ENCODE peak calls at places on chromosomes 16 and 17, in six cellular contexts. One of them, this sample, is unnamed.

GRCh38 chr17:42518046-42518754 is 17.8 kb upstream of the NAGLU start:
- DNase-seq in GM19239: no peak
- DNase-seq in adrenal gland: peak
- DNase-seq in MM.1S: no peak
- DNase-seq in IMR-90: peak
- DNase-seq in B cell: no peak
- DNase-seq in this sample: no peak

GRCh38 chr17:42409467-42410351 is 13.3 kb downstream of the CAVIN1 start:
- DNase-seq in GM19239: no peak
- DNase-seq in adrenal gland: peak
- DNase-seq in MM.1S: no peak
- DNase-seq in IMR-90: peak
- DNase-seq in B cell: no peak
- DNase-seq in this sample: no peak

GRCh38 chr16:29011851-29012250 is 27.0 kb downstream of the LAT start:
- DNase-seq in GM19239: no peak
- DNase-seq in adrenal gland: no peak
- DNase-seq in MM.1S: no peak
- DNase-seq in IMR-90: no peak
- DNase-seq in B cell: no peak
- DNase-seq in this sample: no peak

GRCh38 chr17:43891851-43892671 is 15.3 kb downstream of the MPP2 start:
- DNase-seq in GM19239: no peak
- DNase-seq in adrenal gland: no peak
- DNase-seq in MM.1S: no peak
- DNase-seq in IMR-90: no peak
- DNase-seq in B cell: no peak
- DNase-seq in this sample: no peak

GRCh38 chr16:84467256-84467655 is 37.2 kb downstream of the MEAK7 start:
- DNase-seq in GM19239: no peak
- DNase-seq in adrenal gland: no peak
- DNase-seq in MM.1S: no peak
- DNase-seq in IMR-90: no peak
- DNase-seq in B cell: no peak
- DNase-seq in this sample: peak

GRCh38 chr16:54096607-54097006 is 190.0 kb downstream of the IRX3 start:
- DNase-seq in GM19239: no peak
- DNase-seq in adrenal gland: no peak
- DNase-seq in MM.1S: no peak
- DNase-seq in IMR-90: no peak
- DNase-seq in B cell: no peak
- DNase-seq in this sample: no peak

GRCh38 chr17:2214047-2214717 is 89.4 kb downstream of the SMG6 start:
- DNase-seq in GM19239: no peak
- DNase-seq in adrenal gland: peak
- DNase-seq in MM.1S: no peak
- DNase-seq in IMR-90: peak
- DNase-seq in B cell: no peak
- DNase-seq in this sample: no peak

GRCh38 chr17:64309710-64310109 is 46.6 kb upstream of the TEX2 start:
- DNase-seq in GM19239: no peak
- DNase-seq in adrenal gland: no peak
- DNase-seq in MM.1S: no peak
- DNase-seq in IMR-90: no peak
- DNase-seq in B cell: no peak
- DNase-seq in this sample: no peak

GRCh38 chr17:77572851-77573250 is 385.7 kb upstream of the TNRC6C start:
- DNase-seq in GM19239: no peak
- DNase-seq in adrenal gland: no peak
- DNase-seq in MM.1S: no peak
- DNase-seq in IMR-90: no peak
- DNase-seq in B cell: no peak
- DNase-seq in this sample: peak

GRCh38 chr16:2775765-2776499 is 1.1 kb downstream of the ELOB start:
- DNase-seq in GM19239: no peak
- DNase-seq in adrenal gland: no peak
- DNase-seq in MM.1S: no peak
- DNase-seq in IMR-90: no peak
- DNase-seq in B cell: no peak
- DNase-seq in this sample: no peak

GRCh38 chr17:34420254-34420766 is 57.3 kb upstream of the CCL1 start:
- DNase-seq in GM19239: peak
- DNase-seq in adrenal gland: peak
- DNase-seq in MM.1S: peak
- DNase-seq in IMR-90: peak
- DNase-seq in B cell: peak
- DNase-seq in this sample: peak

GRCh38 chr17:70288540-70289290 is 119.4 kb downstream of the KCNJ2 start:
- DNase-seq in GM19239: no peak
- DNase-seq in adrenal gland: no peak
- DNase-seq in MM.1S: no peak
- DNase-seq in IMR-90: no peak
- DNase-seq in B cell: no peak
- DNase-seq in this sample: no peak

GRCh38 chr16:68792465-68793324 is 50.6 kb upstream of the TANGO6 start:
- DNase-seq in GM19239: no peak
- DNase-seq in adrenal gland: no peak
- DNase-seq in MM.1S: no peak
- DNase-seq in IMR-90: peak
- DNase-seq in B cell: no peak
- DNase-seq in this sample: no peak

GRCh38 chr17:72125742-72126141 is 4.9 kb downstream of the SOX9 start:
- DNase-seq in GM19239: no peak
- DNase-seq in adrenal gland: no peak
- DNase-seq in MM.1S: no peak
- DNase-seq in IMR-90: peak
- DNase-seq in B cell: no peak
- DNase-seq in this sample: no peak

GRCh38 chr17:39235555-39236221 is 9.9 kb upstream of the STAC2 start:
- DNase-seq in GM19239: peak
- DNase-seq in adrenal gland: peak
- DNase-seq in MM.1S: peak
- DNase-seq in IMR-90: peak
- DNase-seq in B cell: peak
- DNase-seq in this sample: peak

GRCh38 chr16:47276522-47276921 is 132.8 kb upstream of the NETO2 start:
- DNase-seq in GM19239: no peak
- DNase-seq in adrenal gland: no peak
- DNase-seq in MM.1S: no peak
- DNase-seq in IMR-90: no peak
- DNase-seq in B cell: no peak
- DNase-seq in this sample: no peak

GRCh38 chr17:27609606-27610303 is 21.2 kb upstream of the LGALS9 start:
- DNase-seq in GM19239: no peak
- DNase-seq in adrenal gland: peak
- DNase-seq in MM.1S: no peak
- DNase-seq in IMR-90: peak
- DNase-seq in B cell: no peak
- DNase-seq in this sample: peak

GRCh38 chr16:88747588-88748301 is 37.3 kb downstream of the PIEZO1 start:
- DNase-seq in GM19239: peak
- DNase-seq in adrenal gland: no peak
- DNase-seq in MM.1S: peak
- DNase-seq in IMR-90: no peak
- DNase-seq in B cell: peak
- DNase-seq in this sample: peak

GRCh38 chr17:80110927-80111701 is 9.7 kb downstream of the GAA start:
- DNase-seq in GM19239: no peak
- DNase-seq in adrenal gland: no peak
- DNase-seq in MM.1S: no peak
- DNase-seq in IMR-90: no peak
- DNase-seq in B cell: no peak
- DNase-seq in this sample: no peak

GRCh38 chr17:2975469-2975958 is 87.9 kb downstream of the OR1D5 start:
- DNase-seq in GM19239: no peak
- DNase-seq in adrenal gland: peak
- DNase-seq in MM.1S: no peak
- DNase-seq in IMR-90: no peak
- DNase-seq in B cell: no peak
- DNase-seq in this sample: no peak

GRCh38 chr17:8799001-8799850 is at the start of gene MFSD6L:
- DNase-seq in GM19239: no peak
- DNase-seq in adrenal gland: no peak
- DNase-seq in MM.1S: no peak
- DNase-seq in IMR-90: no peak
- DNase-seq in B cell: peak
- DNase-seq in this sample: no peak

GRCh38 chr16:84925092-84925772 is 86.1 kb downstream of the ZDHHC7 start:
- DNase-seq in GM19239: peak
- DNase-seq in adrenal gland: peak
- DNase-seq in MM.1S: no peak
- DNase-seq in IMR-90: no peak
- DNase-seq in B cell: peak
- DNase-seq in this sample: peak

GRCh38 chr16:28292731-28293588 is 635 bp downstream of the SBK1 start:
- DNase-seq in GM19239: no peak
- DNase-seq in adrenal gland: no peak
- DNase-seq in MM.1S: no peak
- DNase-seq in IMR-90: no peak
- DNase-seq in B cell: peak
- DNase-seq in this sample: peak

GRCh38 chr16:86436466-86437185 is 73.7 kb upstream of the FOXF1 start:
- DNase-seq in GM19239: no peak
- DNase-seq in adrenal gland: no peak
- DNase-seq in MM.1S: no peak
- DNase-seq in IMR-90: peak
- DNase-seq in B cell: no peak
- DNase-seq in this sample: no peak

GRCh38 chr16:50261160-50261706 is 5.1 kb upstream of the ADCY7 start:
- DNase-seq in GM19239: no peak
- DNase-seq in adrenal gland: no peak
- DNase-seq in MM.1S: no peak
- DNase-seq in IMR-90: no peak
- DNase-seq in B cell: no peak
- DNase-seq in this sample: no peak

GRCh38 chr17:9179602-9180001 is 158.3 kb downstream of the NTN1 start:
- DNase-seq in GM19239: no peak
- DNase-seq in adrenal gland: no peak
- DNase-seq in MM.1S: no peak
- DNase-seq in IMR-90: no peak
- DNase-seq in B cell: no peak
- DNase-seq in this sample: no peak

GRCh38 chr16:69382421-69382820 is 3.4 kb downstream of the TERF2 start:
- DNase-seq in GM19239: no peak
- DNase-seq in adrenal gland: no peak
- DNase-seq in MM.1S: no peak
- DNase-seq in IMR-90: peak
- DNase-seq in B cell: no peak
- DNase-seq in this sample: no peak

GRCh38 chr16:16025214-16025968 is 76.0 kb downstream of the ABCC1 start:
- DNase-seq in GM19239: peak
- DNase-seq in adrenal gland: no peak
- DNase-seq in MM.1S: no peak
- DNase-seq in IMR-90: peak
- DNase-seq in B cell: no peak
- DNase-seq in this sample: no peak

GRCh38 chr16:12386076-12386641 is 409.6 kb downstream of the SNX29 start:
- DNase-seq in GM19239: no peak
- DNase-seq in adrenal gland: peak
- DNase-seq in MM.1S: no peak
- DNase-seq in IMR-90: no peak
- DNase-seq in B cell: no peak
- DNase-seq in this sample: no peak

GRCh38 chr17:386145-386876 is 33.7 kb upstream of the RPH3AL start:
- DNase-seq in GM19239: peak
- DNase-seq in adrenal gland: peak
- DNase-seq in MM.1S: peak
- DNase-seq in IMR-90: no peak
- DNase-seq in B cell: peak
- DNase-seq in this sample: peak

This sample was measured in activated naive CD8-positive, alpha-beta T cell treated with anti-CD3 and anti-CD28 coated beads, Interleukin-2, amount 10 ng/mL, durations not matched to agents 7 days and 5 days.